ENCODE peak calls at places on chromosomes 6 and 20, in eight cellular contexts. B, K, L, W, I, U, M and O are unnamed samples. For H3K9me3, the result is how much of the 10 kb centered on the place peaks cover.

GRCh38 chr6:150086026-150086425 is 17.1 kb upstream of the ULBP3 start:
- DNase-seq in B (no peak), K (no peak), L (no peak), W (no peak), I (no peak), U (no peak), M (no peak), O (no peak)

GRCh38 chr6:168948002-168948401 is 305.6 kb downstream of the THBS2 start:
- DNase-seq in B (no peak), K (no peak), L (no peak), W (no peak), I (no peak), U (no peak), M (no peak), O (no peak)

GRCh38 chr6:28225056-28225834 is at the start of gene ZSCAN9:
- DNase-seq in B (peak), K (peak), L (peak), W (peak), I (peak), U (peak), M (peak), O (peak)

GRCh38 chr20:53513489-53514298 is 79.9 kb downstream of the ZNF217 start:
- DNase-seq in B (peak), K (no peak), L (no peak), W (no peak), I (no peak), U (peak), M (peak), O (no peak)

GRCh38 chr20:11651647-11652046 is 266.0 kb upstream of the BTBD3 start:
- DNase-seq in B (no peak), K (no peak), L (no peak), W (no peak), I (no peak), U (no peak), M (no peak), O (no peak)

GRCh38 chr20:10992776-10993175 is 319.0 kb upstream of the JAG1 start:
- DNase-seq in B (no peak), K (no peak), L (no peak), W (no peak), I (no peak), U (no peak), M (no peak), O (no peak)

GRCh38 chr6:73169111-73169510 is 56.2 kb downstream of the KHDC1L start:
- DNase-seq in B (no peak), K (no peak), L (no peak), W (no peak), I (no peak), U (no peak), M (no peak), O (no peak)

GRCh38 chr6:106069478-106069877 is 16.7 kb upstream of the PRDM1 start:
- DNase-seq in B (peak), K (peak), L (peak), W (peak), I (peak), U (peak), M (no peak), O (no peak)

GRCh38 chr6:116365743-116366142 is 5.0 kb upstream of the DSE start:
- DNase-seq in B (no peak), K (no peak), L (no peak), W (no peak), I (no peak), U (no peak), M (no peak), O (no peak)

GRCh38 chr6:143328885-143329284 is 121.6 kb downstream of the ADAT2 start:
- DNase-seq in B (no peak), K (no peak), L (no peak), W (no peak), I (no peak), U (no peak), M (no peak), O (no peak)

GRCh38 chr6:32945106-32945761 is 4.4 kb upstream of the HLA-DMB start:
- DNase-seq in B (no peak), K (no peak), L (no peak), W (no peak), I (no peak), U (no peak), M (peak), O (no peak)

GRCh38 chr20:2814587-2815051 is at the start of gene C20orf141:
- DNase-seq in B (no peak), K (peak), L (no peak), W (peak), I (peak), U (peak), M (peak), O (no peak)

GRCh38 chr20:39576786-39577185 is 614.6 kb downstream of the DHX35 start:
- DNase-seq in B (no peak), K (no peak), L (no peak), W (no peak), I (no peak), U (no peak), M (no peak), O (no peak)

GRCh38 chr6:36729169-36729549 is 31.5 kb downstream of the RAB44 start:
- DNase-seq in B (no peak), K (no peak), L (no peak), W (no peak), I (no peak), U (no peak), M (no peak), O (no peak)

GRCh38 chr6:170269873-170270541 is 20.9 kb downstream of the DLL1 start:
- DNase-seq in B (no peak), K (no peak), L (no peak), W (no peak), I (no peak), U (no peak), M (no peak), O (no peak)

GRCh38 chr20:57596998-57597939 is 23.0 kb downstream of the ZBP1 start:
- DNase-seq in B (peak), K (peak), L (peak), W (peak), I (peak), U (peak), M (peak), O (peak)

GRCh38 chr20:35251613-35251940 is 25.1 kb downstream of the MMP24 start:
- DNase-seq in B (no peak), K (no peak), L (no peak), W (no peak), I (no peak), U (no peak), M (no peak), O (no peak)

GRCh38 chr6:135230702-135231468 is 49.8 kb downstream of the MYB start:
- DNase-seq in B (no peak), K (no peak), L (no peak), W (no peak), I (no peak), U (peak), M (no peak), O (no peak)

GRCh38 chr6:46453756-46454316 is 37.4 kb downstream of the RCAN2 start:
- DNase-seq in B (no peak), K (no peak), L (no peak), W (no peak), I (no peak), U (no peak), M (no peak), O (no peak)

GRCh38 chr20:40706977-40707582 is 18.0 kb upstream of the MAFB start:
- DNase-seq in B (peak), K (no peak), L (no peak), W (no peak), I (peak), U (no peak), M (no peak), O (no peak)

GRCh38 chr20:9942736-9943135 is 92.1 kb upstream of the ANKEF1 start:
- DNase-seq in B (no peak), K (no peak), L (no peak), W (no peak), I (no peak), U (no peak), M (no peak), O (no peak)

GRCh38 chr6:169427856-169428255 is 174.2 kb upstream of the THBS2 start:
- DNase-seq in B (no peak), K (no peak), L (no peak), W (peak), I (no peak), U (no peak), M (no peak), O (peak)

GRCh38 chr6:105608393-105608705 is 205.5 kb upstream of the PREP start:
- DNase-seq in B (no peak), K (no peak), L (no peak), W (no peak), I (no peak), U (no peak), M (no peak), O (no peak)

GRCh38 chr6:41728073-41728936 is 7.1 kb downstream of the TFEB start:
- DNase-seq in B (peak), K (no peak), L (peak), W (no peak), I (no peak), U (no peak), M (peak), O (no peak)

GRCh38 chr6:161549977-161550655 is 276.3 kb upstream of the AGPAT4 start:
- DNase-seq in B (peak), K (no peak), L (no peak), W (no peak), I (peak), U (peak), M (no peak), O (no peak)

GRCh38 chr6:3403244-3404154 is 53.4 kb downstream of the SLC22A23 start:
- DNase-seq in B (peak), K (no peak), L (peak), W (no peak), I (peak), U (no peak), M (peak), O (no peak)

GRCh38 chr6:79946242-79946641 is 1.1 kb downstream of the ELOVL4 start:
- DNase-seq in B (peak), K (peak), L (no peak), W (no peak), I (peak), U (no peak), M (no peak), O (no peak)

GRCh38 chr6:24125980-24126379 is at the start of gene NRSN1:
- DNase-seq in B (peak), K (peak), L (no peak), W (no peak), I (no peak), U (peak), M (no peak), O (no peak)

GRCh38 chr20:4661191-4661590 is 60.5 kb upstream of the PRND start:
- DNase-seq in B (no peak), K (no peak), L (no peak), W (no peak), I (no peak), U (peak), M (peak), O (no peak)

GRCh38 chr6:46888578-46888977 is 33.2 kb downstream of the ADGRF5 start:
- DNase-seq in B (no peak), K (no peak), L (no peak), W (no peak), I (no peak), U (no peak), M (no peak), O (no peak)

GRCh38 chr6:29943053-29943966 is 978 bp downstream of the HLA-A start:
- DNase-seq in B (no peak), K (peak), L (no peak), W (no peak), I (no peak), U (no peak), M (peak), O (peak)

GRCh38 chr6:144411506-144412165 is 126.5 kb downstream of the UTRN start:
- DNase-seq in B (no peak), K (no peak), L (no peak), W (no peak), I (no peak), U (no peak), M (no peak), O (no peak)

GRCh38 chr20:50067461-50067860 is 45.5 kb downstream of the UBE2V1 start:
- DNase-seq in B (no peak), K (no peak), L (no peak), W (no peak), I (no peak), U (no peak), M (no peak), O (no peak)

GRCh38 chr20:50068041-50068651 is 44.8 kb downstream of the UBE2V1 start:
- DNase-seq in B (no peak), K (peak), L (no peak), W (no peak), I (no peak), U (no peak), M (no peak), O (no peak)

GRCh38 chr20:50073500-50073899 is 39.5 kb downstream of the UBE2V1 start:
- DNase-seq in B (no peak), K (no peak), L (no peak), W (no peak), I (no peak), U (no peak), M (no peak), O (no peak)

GRCh38 chr20:50071039-50071888 is 41.7 kb downstream of the UBE2V1 start:
- DNase-seq in B (peak), K (peak), L (peak), W (peak), I (peak), U (peak), M (peak), O (peak)

DNA sequence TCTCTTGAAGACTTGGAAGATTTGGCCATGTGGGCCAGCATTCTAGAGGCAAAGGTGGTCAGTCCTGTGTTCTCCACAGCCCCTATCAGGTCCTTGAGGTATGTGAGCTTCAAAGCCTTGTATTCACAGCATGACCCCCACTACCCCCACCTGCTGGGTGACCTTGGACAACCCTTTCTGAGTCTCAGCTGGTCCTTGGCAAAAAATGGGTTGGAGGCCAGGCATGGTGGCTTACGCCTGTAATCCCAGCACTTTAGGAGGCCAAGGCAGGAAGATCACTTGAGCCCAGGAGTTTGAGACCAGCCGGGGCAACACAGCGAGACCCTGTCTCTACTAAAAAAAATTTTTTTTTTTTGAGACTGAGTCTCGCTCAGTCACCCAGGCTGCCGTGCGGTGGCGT is 42.6 kb downstream of the UBE2V1 start:
- DNase-seq in B (peak), K (no peak), L (no peak), W (no peak), I (no peak), U (peak), M (no peak), O (no peak)
- TF ChIP-seq EP300 in B (no peak), K (no peak), L (no peak), W (no peak), I (no peak), U (no peak), M (no peak), O (no peak)

GRCh38 chr6:333379-334002 is 41.2 kb downstream of the DUSP22 start:
- DNase-seq in B (no peak), K (no peak), L (no peak), W (no peak), I (no peak), U (no peak), M (no peak), O (no peak)
- H3K9me3 ChIP-seq in B (under half), K (under half), L (under half), W (under half), I (under half), U (under half), M (under half), O (under half)

DNA sequence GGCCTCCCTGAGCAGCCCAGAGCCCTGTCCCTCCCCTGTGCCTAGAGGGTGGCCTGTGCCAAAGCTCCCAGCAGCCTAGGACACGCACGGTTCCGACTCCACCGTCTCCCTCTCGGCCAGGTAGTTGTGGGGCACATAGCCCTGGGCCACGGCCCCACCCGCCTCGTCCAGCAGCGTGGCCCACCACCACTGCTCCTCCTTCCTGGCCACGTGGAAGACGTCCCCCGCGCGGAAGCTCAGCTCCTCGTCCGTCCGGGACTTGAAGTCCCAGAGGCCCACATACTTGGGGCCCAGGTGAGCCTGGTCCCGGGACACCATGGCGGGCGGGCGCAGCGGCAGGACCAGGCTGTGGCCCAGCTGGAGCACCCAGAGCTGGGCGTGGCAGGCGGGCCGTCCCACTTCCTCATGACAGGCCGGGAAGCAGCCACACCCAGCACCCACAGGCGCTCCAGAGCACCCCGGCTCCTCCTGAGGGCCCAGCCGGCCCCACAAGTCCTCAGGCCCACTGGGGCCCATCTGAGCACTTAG is at the start of gene PTK6:
- DNase-seq in B (no peak), K (no peak), L (peak), W (no peak), I (peak), U (no peak), M (peak), O (no peak)
- TF ChIP-seq EP300 in B (no peak), K (no peak), L (no peak), W (no peak), I (no peak), U (no peak), M (no peak), O (no peak)

GRCh38 chr6:156544046-156544445 is 233.1 kb upstream of the ARID1B start:
- DNase-seq in B (no peak), K (no peak), L (no peak), W (no peak), I (no peak), U (no peak), M (no peak), O (no peak)

GRCh38 chr6:156543431-156543830 is 233.7 kb upstream of the ARID1B start:
- DNase-seq in B (no peak), K (no peak), L (no peak), W (no peak), I (no peak), U (no peak), M (no peak), O (no peak)

GRCh38 chr6:156538875-156539660 is 238.1 kb upstream of the ARID1B start:
- DNase-seq in B (no peak), K (no peak), L (no peak), W (no peak), I (no peak), U (no peak), M (no peak), O (no peak)

DNA sequence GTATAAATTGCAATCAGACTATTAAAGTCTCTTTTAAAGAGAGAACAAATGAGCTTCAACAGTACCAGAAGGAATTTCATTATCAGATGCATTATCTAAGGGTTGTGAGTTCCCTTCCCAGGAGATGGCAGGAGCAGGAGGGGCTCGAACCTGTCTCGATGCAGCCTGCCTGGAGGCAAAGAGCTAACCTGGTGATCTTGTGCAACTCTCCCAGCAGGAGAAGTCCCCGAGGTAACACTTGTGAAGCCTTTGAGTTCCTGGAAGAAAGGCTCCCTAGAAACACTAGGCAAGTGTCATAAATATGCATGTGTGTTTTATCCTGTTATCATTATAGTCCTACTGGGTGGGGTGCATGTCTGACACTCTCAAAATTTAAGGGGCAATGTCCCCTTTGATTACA is 232.2 kb upstream of the ARID1B start:
- DNase-seq in B (no peak), K (no peak), L (no peak), W (no peak), I (no peak), U (no peak), M (no peak), O (no peak)
- H3K9me3 ChIP-seq in B (under half), K (under half), L (under half), W (under half), I (under half), U (under half), M (under half), O (under half)

GRCh38 chr6:35073211-35073610 is 67.9 kb downstream of the TCP11 start:
- DNase-seq in B (no peak), K (no peak), L (no peak), W (no peak), I (no peak), U (no peak), M (no peak), O (no peak)
- TF ChIP-seq EP300 in B (no peak), K (no peak), L (no peak), W (no peak), I (no peak), U (no peak), M (no peak), O (no peak)

GRCh38 chr6:113642390-113642713 is 214.8 kb upstream of the MARCKS start:
- DNase-seq in B (no peak), K (no peak), L (no peak), W (no peak), I (no peak), U (no peak), M (no peak), O (no peak)
- H3K9me3 ChIP-seq in B (under half), K (under half), L (under half), W (under half), I (under half), U (under half), M (under half), O (under half)

GRCh38 chr6:8439601-8440268 is 4.4 kb upstream of the SLC35B3 start:
- DNase-seq in B (no peak), K (no peak), L (no peak), W (no peak), I (no peak), U (no peak), M (no peak), O (no peak)

GRCh38 chr6:8436956-8437355 is 1.6 kb upstream of the SLC35B3 start:
- DNase-seq in B (no peak), K (no peak), L (no peak), W (no peak), I (no peak), U (no peak), M (no peak), O (no peak)

GRCh38 chr6:8435093-8435844 is at the start of gene SLC35B3:
- DNase-seq in B (peak), K (peak), L (peak), W (peak), I (peak), U (peak), M (peak), O (peak)

GRCh38 chr6:8435845-8436168 is 462 bp upstream of the SLC35B3 start:
- DNase-seq in B (no peak), K (no peak), L (no peak), W (no peak), I (no peak), U (no peak), M (no peak), O (no peak)

DNA sequence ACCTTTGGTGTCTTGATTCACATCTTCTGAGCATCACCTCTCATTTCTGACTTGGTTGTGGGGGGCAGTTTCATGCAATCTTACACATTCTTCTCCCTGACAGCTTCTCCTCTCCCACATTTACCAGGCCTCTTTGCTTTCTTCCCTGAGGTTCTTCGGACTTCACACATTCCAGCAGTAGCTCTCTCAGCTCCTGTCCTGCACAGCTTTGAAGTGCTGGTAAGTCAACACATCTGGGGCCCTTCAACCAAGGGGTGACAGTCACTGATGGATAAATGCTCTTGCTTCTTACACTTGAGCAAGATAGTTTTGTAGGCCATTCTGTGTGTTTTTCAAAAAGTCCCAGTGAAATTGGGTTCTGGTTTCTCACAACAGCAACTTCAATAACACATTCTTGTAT is 2.5 kb upstream of the SLC35B3 start:
- DNase-seq in B (peak), K (no peak), L (no peak), W (no peak), I (no peak), U (no peak), M (no peak), O (no peak)
- TF ChIP-seq EP300 in B (no peak), K (no peak), L (no peak), W (no peak), I (no peak), U (no peak), M (no peak), O (no peak)

GRCh38 chr20:24962510-24962909 is 13.4 kb downstream of the CST7 start:
- DNase-seq in B (no peak), K (no peak), L (no peak), W (no peak), I (no peak), U (no peak), M (no peak), O (no peak)

GRCh38 chr20:24963672-24964517 is 14.8 kb downstream of the CST7 start:
- DNase-seq in B (no peak), K (no peak), L (no peak), W (no peak), I (no peak), U (no peak), M (no peak), O (no peak)

GRCh38 chr20:24965065-24965919 is 16.2 kb downstream of the CST7 start:
- DNase-seq in B (no peak), K (no peak), L (no peak), W (no peak), I (no peak), U (no peak), M (no peak), O (no peak)

GRCh38 chr20:24966317-24967012 is 17.4 kb downstream of the CST7 start:
- DNase-seq in B (no peak), K (no peak), L (no peak), W (no peak), I (no peak), U (no peak), M (no peak), O (no peak)

GRCh38 chr20:24964518-24964838 is 15.4 kb downstream of the CST7 start:
- DNase-seq in B (no peak), K (no peak), L (no peak), W (no peak), I (no peak), U (no peak), M (no peak), O (no peak)
- H3K9me3 ChIP-seq in B (under half), K (under half), L (under half), W (under half), I (under half), U (under half), M (under half), O (under half)